ENCODE peak calls at places on chromosomes 16 and 17, in seven cellular contexts. One of them, this sample, is unnamed.

GRCh38 chr16:88542231-88542630 is 28.0 kb upstream of the ZC3H18 start:
- DNase-seq in IMR-90: no peak
- DNase-seq in H9: no peak
- DNase-seq in tibial nerve: no peak
- DNase-seq in body of pancreas: no peak
- DNase-seq in esophagus squamous epithelium: no peak
- DNase-seq in A673: no peak
- DNase-seq in this sample: no peak

GRCh38 chr16:48559462-48560211 is 50.3 kb downstream of the N4BP1 start:
- DNase-seq in A673: no peak
- DNase-seq in esophagus squamous epithelium: no peak
- DNase-seq in body of pancreas: no peak
- DNase-seq in IMR-90: peak; percentile 18
- DNase-seq in H9: peak; percentile 43
- DNase-seq in tibial nerve: no peak
- DNase-seq in this sample: no peak

GRCh38 chr17:69474171-69474831 is 59.8 kb downstream of the MAP2K6 start:
- DNase-seq in A673: no peak
- DNase-seq in esophagus squamous epithelium: no peak
- DNase-seq in H9: no peak
- DNase-seq in body of pancreas: no peak
- DNase-seq in IMR-90: no peak
- DNase-seq in tibial nerve: no peak
- DNase-seq in this sample: no peak

GRCh38 chr17:19753661-19754463 is 5.8 kb upstream of the ALDH3A1 start:
- DNase-seq in esophagus squamous epithelium: no peak
- DNase-seq in body of pancreas: peak; percentile 60
- DNase-seq in tibial nerve: no peak
- DNase-seq in A673: peak; percentile 34
- DNase-seq in IMR-90: no peak
- DNase-seq in H9: no peak
- DNase-seq in this sample: no peak

GRCh38 chr16:3754772-3755171 is 37.4 kb upstream of the TRAP1 start:
- DNase-seq in esophagus squamous epithelium: no peak
- DNase-seq in IMR-90: peak; percentile 4
- DNase-seq in body of pancreas: no peak
- DNase-seq in A673: no peak
- DNase-seq in tibial nerve: no peak
- DNase-seq in H9: no peak
- DNase-seq in this sample: no peak

GRCh38 chr16:5328546-5328945 is 231.0 kb upstream of the EEF2KMT start:
- DNase-seq in tibial nerve: no peak
- DNase-seq in esophagus squamous epithelium: no peak
- DNase-seq in H9: no peak
- DNase-seq in body of pancreas: no peak
- DNase-seq in A673: peak; percentile 4
- DNase-seq in IMR-90: no peak
- DNase-seq in this sample: no peak

GRCh38 chr17:58187675-58188074 is 4.9 kb upstream of the EPX start:
- DNase-seq in A673: no peak
- DNase-seq in body of pancreas: no peak
- DNase-seq in IMR-90: no peak
- DNase-seq in H9: no peak
- DNase-seq in tibial nerve: no peak
- DNase-seq in esophagus squamous epithelium: no peak
- DNase-seq in this sample: no peak

GRCh38 chr17:40362696-40363479 is 1.6 kb downstream of the GJD3 start:
- DNase-seq in H9: peak; percentile 95
- DNase-seq in IMR-90: peak; percentile 70
- DNase-seq in A673: peak; percentile 71
- DNase-seq in esophagus squamous epithelium: no peak
- DNase-seq in tibial nerve: no peak
- DNase-seq in body of pancreas: peak; percentile 78
- DNase-seq in this sample: peak; percentile 80

GRCh38 chr16:10622036-10622921 is 41.9 kb upstream of the EMP2 start:
- DNase-seq in body of pancreas: no peak
- DNase-seq in H9: peak; percentile 41
- DNase-seq in tibial nerve: no peak
- DNase-seq in esophagus squamous epithelium: no peak
- DNase-seq in A673: no peak
- DNase-seq in IMR-90: no peak
- DNase-seq in this sample: peak; percentile 64

GRCh38 chr16:87836844-87837581 is 32.3 kb downstream of the SLC7A5 start:
- DNase-seq in A673: peak; percentile 94
- DNase-seq in tibial nerve: no peak
- DNase-seq in body of pancreas: no peak
- DNase-seq in esophagus squamous epithelium: no peak
- DNase-seq in IMR-90: no peak
- DNase-seq in H9: no peak
- DNase-seq in this sample: no peak

GRCh38 chr17:42112552-42113176 is at the start of gene DHX58:
- DNase-seq in IMR-90: peak; percentile 80
- DNase-seq in tibial nerve: peak; percentile 50
- DNase-seq in body of pancreas: peak; percentile 85
- DNase-seq in H9: no peak
- DNase-seq in A673: peak; percentile 76
- DNase-seq in esophagus squamous epithelium: no peak
- DNase-seq in this sample: peak; percentile 78

GRCh38 chr17:42110301-42111264 is 1.9 kb downstream of the DHX58 start:
- DNase-seq in esophagus squamous epithelium: no peak
- DNase-seq in IMR-90: no peak
- DNase-seq in A673: no peak
- DNase-seq in body of pancreas: no peak
- DNase-seq in tibial nerve: no peak
- DNase-seq in H9: no peak
- DNase-seq in this sample: no peak

GRCh38 chr17:42113293-42114069 is 967 bp upstream of the DHX58 start:
- DNase-seq in body of pancreas: no peak
- DNase-seq in esophagus squamous epithelium: no peak
- DNase-seq in A673: no peak
- DNase-seq in tibial nerve: no peak
- DNase-seq in IMR-90: no peak
- DNase-seq in H9: no peak
- DNase-seq in this sample: no peak

GRCh38 chr17:42111265-42111636 is 1.3 kb downstream of the DHX58 start:
- DNase-seq in body of pancreas: no peak
- DNase-seq in A673: no peak
- DNase-seq in H9: no peak
- DNase-seq in esophagus squamous epithelium: no peak
- DNase-seq in tibial nerve: no peak
- DNase-seq in IMR-90: no peak
- DNase-seq in this sample: no peak

DNA sequence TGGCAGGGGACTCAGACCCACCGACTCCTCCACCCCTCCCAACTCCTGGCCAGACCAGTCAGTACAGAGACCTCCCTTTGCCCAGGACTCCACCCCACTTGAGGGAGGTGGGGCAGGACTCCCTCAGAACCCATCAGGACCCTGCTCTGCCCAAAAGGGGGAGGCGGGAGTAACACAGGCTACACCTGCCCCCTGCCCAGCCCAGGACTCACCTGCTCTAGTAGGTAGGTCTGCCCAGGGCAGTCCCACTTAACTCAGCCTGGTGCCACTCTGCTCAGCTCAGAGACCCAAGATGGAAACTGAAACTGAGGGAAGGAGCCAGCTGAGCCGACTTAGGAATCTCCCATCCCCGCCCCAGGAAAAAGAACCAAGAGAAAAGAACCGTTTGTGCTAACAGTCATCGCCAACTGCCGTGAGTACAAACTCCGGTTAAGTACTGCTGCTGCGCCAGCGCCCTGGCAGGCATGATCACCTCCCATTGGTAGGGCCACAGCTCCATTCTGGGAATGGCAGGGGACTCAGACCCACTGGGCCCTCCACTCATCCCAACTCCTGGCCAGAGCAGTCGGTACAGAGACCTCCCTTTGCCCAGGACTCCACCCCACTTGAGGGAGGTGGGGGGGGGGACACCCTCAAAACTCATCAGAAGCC is 488 bp downstream of the DHX58 start:
- DNase-seq in body of pancreas: peak; percentile 68
- DNase-seq in tibial nerve: no peak
- DNase-seq in A673: peak; percentile 11
- DNase-seq in esophagus squamous epithelium: no peak
- DNase-seq in IMR-90: peak; percentile 17
- DNase-seq in H9: peak; percentile 76
- DNase-seq in this sample: no peak
- H3K4me1 ChIP-seq in body of pancreas: peaks cover 35% of the 10 kb centered on the region
- H3K4me1 ChIP-seq in tibial nerve: peaks cover 21% of the 10 kb centered on the region
- H3K4me1 ChIP-seq in A673: no peaks in the 10 kb centered on the region
- H3K4me1 ChIP-seq in esophagus squamous epithelium: peaks cover 63% of the 10 kb centered on the region
- H3K4me1 ChIP-seq in IMR-90: peaks cover 6% of the 10 kb centered on the region
- H3K4me1 ChIP-seq in H9: peaks cover 4% of the 10 kb centered on the region
- H3K4me1 ChIP-seq in this sample: peaks cover 13% of the 10 kb centered on the region

GRCh38 chr17:48546924-48547838 is 2.3 kb upstream of the HOXB2 start:
- DNase-seq in tibial nerve: no peak
- DNase-seq in H9: no peak
- DNase-seq in A673: peak; percentile 95
- DNase-seq in body of pancreas: no peak
- DNase-seq in esophagus squamous epithelium: no peak
- DNase-seq in IMR-90: peak; percentile 56
- DNase-seq in this sample: no peak
- H3K27ac ChIP-seq in tibial nerve: peak overlapping the region; percentile 47
- H3K27ac ChIP-seq in H9: no peak overlapping the region
- H3K27ac ChIP-seq in A673: peak overlapping the region; percentile 95
- H3K27ac ChIP-seq in body of pancreas: no peak overlapping the region
- H3K27ac ChIP-seq in esophagus squamous epithelium: peak overlapping the region; percentile 91
- H3K27ac ChIP-seq in IMR-90: peak overlapping the region; percentile 98
- H3K27ac ChIP-seq in this sample: peak overlapping the region; percentile 4

GRCh38 chr17:33292981-33293867 is at the start of gene ASIC2:
- DNase-seq in H9: peak; percentile 78
- DNase-seq in A673: peak; percentile 69
- DNase-seq in tibial nerve: no peak
- DNase-seq in IMR-90: peak; percentile 4
- DNase-seq in body of pancreas: no peak
- DNase-seq in esophagus squamous epithelium: no peak
- DNase-seq in this sample: no peak

GRCh38 chr17:33290156-33290697 is 2.9 kb downstream of the ASIC2 start:
- DNase-seq in H9: no peak
- DNase-seq in body of pancreas: no peak
- DNase-seq in IMR-90: no peak
- DNase-seq in tibial nerve: no peak
- DNase-seq in A673: peak; percentile 35
- DNase-seq in esophagus squamous epithelium: no peak
- DNase-seq in this sample: no peak

GRCh38 chr17:33291248-33292183 is 1.6 kb downstream of the ASIC2 start:
- DNase-seq in esophagus squamous epithelium: no peak
- DNase-seq in A673: peak; percentile 81
- DNase-seq in body of pancreas: peak; percentile 22
- DNase-seq in IMR-90: peak; percentile 31
- DNase-seq in H9: peak; percentile 81
- DNase-seq in tibial nerve: no peak
- DNase-seq in this sample: no peak

GRCh38 chr17:33294994-33295393 is 1.9 kb upstream of the ASIC2 start:
- DNase-seq in body of pancreas: no peak
- DNase-seq in A673: no peak
- DNase-seq in IMR-90: no peak
- DNase-seq in esophagus squamous epithelium: no peak
- DNase-seq in H9: no peak
- DNase-seq in tibial nerve: no peak
- DNase-seq in this sample: no peak

DNA sequence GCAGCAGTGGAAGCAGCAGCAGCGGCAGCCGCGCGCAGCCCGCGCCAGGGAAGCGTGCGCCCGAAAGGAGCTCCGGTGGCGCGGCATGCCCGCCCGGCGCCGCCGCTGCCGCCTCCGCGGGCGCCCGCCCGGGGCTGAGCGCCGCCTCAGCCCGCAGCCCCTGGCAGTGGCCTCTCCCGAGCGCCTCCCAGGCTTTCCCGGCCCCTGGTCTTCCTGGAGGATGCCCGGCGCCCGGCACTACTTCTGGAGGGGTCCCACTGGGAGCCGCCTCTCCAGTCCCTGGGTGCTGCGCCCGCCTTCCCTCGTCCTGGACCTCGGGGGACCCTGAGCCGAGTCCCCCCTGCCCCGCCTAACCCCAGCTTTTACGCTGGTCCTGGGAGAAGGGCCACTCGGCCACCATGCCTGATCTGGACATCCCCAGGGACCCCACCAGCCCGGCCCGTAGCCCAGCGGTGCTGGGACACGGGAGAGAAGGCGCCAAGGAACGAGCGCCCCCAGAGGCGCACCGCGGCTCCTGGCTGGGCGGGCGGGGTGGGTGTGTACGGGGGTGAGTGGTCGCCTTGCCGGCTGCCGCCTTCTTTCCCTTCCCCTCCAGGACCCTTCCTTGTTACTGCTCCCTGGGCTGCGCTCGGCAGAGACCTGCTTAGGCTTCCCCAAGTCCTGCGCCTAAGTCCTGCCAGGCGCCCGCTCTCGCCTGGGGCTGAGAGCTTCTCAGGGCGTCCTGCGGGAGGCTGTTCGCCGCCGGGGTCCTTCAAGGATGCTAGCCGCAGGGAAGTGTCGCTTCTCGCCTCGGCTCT is 713 bp downstream of the ASIC2 start:
- DNase-seq in H9: peak; percentile 77
- DNase-seq in tibial nerve: no peak
- DNase-seq in body of pancreas: no peak
- DNase-seq in IMR-90: peak; percentile 20
- DNase-seq in esophagus squamous epithelium: no peak
- DNase-seq in A673: peak; percentile 69
- DNase-seq in this sample: no peak
- TF ChIP-seq CTCF in H9: peak; percentile 74
- TF ChIP-seq CTCF in tibial nerve: no peak
- TF ChIP-seq CTCF in body of pancreas: no peak
- TF ChIP-seq CTCF in IMR-90: peak; percentile 30
- TF ChIP-seq CTCF in esophagus squamous epithelium: no peak
- TF ChIP-seq CTCF in A673: peak; percentile 54
- TF ChIP-seq CTCF in this sample: no peak

GRCh38 chr16:81650281-81650680 is 128.8 kb upstream of the PLCG2 start:
- DNase-seq in tibial nerve: no peak
- DNase-seq in A673: no peak
- DNase-seq in IMR-90: no peak
- DNase-seq in esophagus squamous epithelium: no peak
- DNase-seq in H9: no peak
- DNase-seq in body of pancreas: no peak
- DNase-seq in this sample: no peak

GRCh38 chr16:81650982-81651562 is 128.0 kb upstream of the PLCG2 start:
- DNase-seq in esophagus squamous epithelium: no peak
- DNase-seq in body of pancreas: peak; percentile 57
- DNase-seq in IMR-90: no peak
- DNase-seq in A673: peak; percentile 18
- DNase-seq in tibial nerve: peak; percentile 66
- DNase-seq in H9: peak; percentile 75
- DNase-seq in this sample: peak; percentile 37

GRCh38 chr16:81647527-81647926 is 131.6 kb upstream of the PLCG2 start:
- DNase-seq in A673: no peak
- DNase-seq in tibial nerve: no peak
- DNase-seq in H9: peak; percentile 55
- DNase-seq in esophagus squamous epithelium: no peak
- DNase-seq in body of pancreas: no peak
- DNase-seq in IMR-90: peak; percentile 84
- DNase-seq in this sample: no peak

GRCh38 chr16:81651758-81652718 is 127.1 kb upstream of the PLCG2 start:
- DNase-seq in IMR-90: no peak
- DNase-seq in esophagus squamous epithelium: no peak
- DNase-seq in tibial nerve: no peak
- DNase-seq in A673: no peak
- DNase-seq in body of pancreas: no peak
- DNase-seq in H9: no peak
- DNase-seq in this sample: no peak

DNA sequence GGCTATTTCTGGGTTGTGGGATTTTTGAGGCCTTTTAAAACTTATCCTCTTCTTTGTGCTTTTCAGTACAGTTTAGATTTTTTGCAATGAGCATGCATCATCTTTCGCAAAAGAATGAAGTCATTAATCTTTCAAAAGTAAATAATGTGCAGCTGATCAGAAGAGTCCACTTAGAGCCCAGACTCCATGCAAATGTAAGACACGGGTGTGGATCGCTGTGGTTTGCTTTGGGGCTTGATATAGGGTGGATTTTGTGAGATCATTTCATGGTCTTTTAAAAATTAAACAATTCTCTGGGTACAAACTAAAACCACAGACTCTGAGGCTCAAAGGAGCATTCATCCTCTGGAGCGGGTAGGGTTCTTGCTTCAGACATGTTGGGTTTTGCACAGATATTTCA is 129.5 kb upstream of the PLCG2 start:
- DNase-seq in tibial nerve: no peak
- DNase-seq in body of pancreas: no peak
- DNase-seq in esophagus squamous epithelium: no peak
- DNase-seq in IMR-90: peak; percentile 23
- DNase-seq in H9: no peak
- DNase-seq in A673: no peak
- DNase-seq in this sample: no peak
- H3K4me1 ChIP-seq in tibial nerve: peaks cover 8% of the 10 kb centered on the region
- H3K4me1 ChIP-seq in body of pancreas: peaks cover 14% of the 10 kb centered on the region
- H3K4me1 ChIP-seq in esophagus squamous epithelium: peaks cover 89% of the 10 kb centered on the region
- H3K4me1 ChIP-seq in IMR-90: peaks cover 24% of the 10 kb centered on the region
- H3K4me1 ChIP-seq in H9: peaks cover 14% of the 10 kb centered on the region
- H3K4me1 ChIP-seq in A673: peaks cover 4% of the 10 kb centered on the region
- H3K4me1 ChIP-seq in this sample: peaks cover 13% of the 10 kb centered on the region

This sample was measured in lung.